ENCODE peak calls at places on chromosomes 1 and 21, in six cellular contexts. S, C, Q, E, N and J are unnamed samples. For H3K9me3, the result is how much of the 10 kb centered on the place peaks cover.

GRCh38 chr1:37661401-37661800 is 26.7 kb upstream of the RSPO1 start:
- DNase-seq in E (no peak), Q (no peak), C (no peak), S (no peak), N (no peak), J (no peak)

GRCh38 chr1:25148673-25149300 is 83.5 kb downstream of the SYF2 start:
- DNase-seq in E (peak), S (peak), N (peak), C (no peak), Q (peak), J (peak)

GRCh38 chr1:160206421-160207117 is 1.4 kb downstream of the PEA15 start:
- DNase-seq in N (peak), S (peak), C (no peak), E (no peak), Q (no peak), J (peak)

GRCh38 chr1:202237052-202237451 is 43.5 kb downstream of the LGR6 start:
- DNase-seq in E (no peak), N (peak), S (peak), Q (peak), C (peak), J (peak)

GRCh38 chr1:101216623-101217022 is 20.2 kb upstream of the S1PR1 start:
- DNase-seq in N (no peak), S (no peak), C (no peak), E (no peak), Q (no peak), J (no peak)

GRCh38 chr1:85146972-85147359 is 53.9 kb downstream of the SYDE2 start:
- DNase-seq in N (peak), E (no peak), C (no peak), S (no peak), Q (no peak), J (no peak)

GRCh38 chr1:204180133-204180532 is 14.0 kb upstream of the REN start:
- DNase-seq in C (peak), E (no peak), N (no peak), Q (no peak), S (no peak), J (no peak)

GRCh38 chr1:246317291-246317690 is 189.8 kb downstream of the SMYD3 start:
- DNase-seq in Q (no peak), N (no peak), S (no peak), E (no peak), C (no peak), J (no peak)

GRCh38 chr1:27099154-27099903 is 55.6 kb downstream of the SLC9A1 start:
- DNase-seq in N (peak), E (peak), C (peak), S (no peak), Q (no peak), J (peak)

GRCh38 chr1:230643887-230644286 is 1.6 kb downstream of the COG2 start:
- DNase-seq in C (no peak), N (peak), E (no peak), Q (peak), S (no peak), J (no peak)

GRCh38 chr1:11483581-11484320 is 4.8 kb downstream of the DISP3 start:
- DNase-seq in Q (no peak), S (no peak), N (no peak), E (no peak), C (peak), J (no peak)

GRCh38 chr1:116066868-116067563 is 44.2 kb upstream of the MAB21L3 start:
- DNase-seq in E (no peak), Q (no peak), C (no peak), S (no peak), N (peak), J (no peak)

GRCh38 chr1:202807367-202807925 is 775 bp downstream of the KDM5B start:
- DNase-seq in E (peak), Q (peak), S (no peak), N (peak), C (peak), J (peak)

GRCh38 chr21:27206368-27206982 is 239.6 kb upstream of the ADAMTS5 start:
- DNase-seq in Q (no peak), E (no peak), C (no peak), N (no peak), S (peak), J (peak)

GRCh38 chr21:43340491-43341348 is 86.2 kb downstream of the SIK1 start:
- DNase-seq in E (no peak), S (no peak), Q (peak), N (peak), C (no peak), J (peak)

GRCh38 chr1:199490804-199491527 is 536.5 kb upstream of the NR5A2 start:
- DNase-seq in Q (no peak), S (no peak), N (peak), E (no peak), C (no peak), J (no peak)

GRCh38 chr1:21050031-21050430 is 126.7 kb downstream of the EIF4G3 start:
- DNase-seq in N (peak), Q (no peak), S (no peak), E (no peak), C (no peak), J (no peak)

GRCh38 chr1:179205284-179205683 is 24.2 kb downstream of the ABL2 start:
- DNase-seq in N (no peak), S (no peak), Q (no peak), C (no peak), E (no peak), J (no peak)
- H3K9me3 ChIP-seq in N (under half), S (under half), Q (under half), C (under half), E (under half), J (under half)

GRCh38 chr1:194940336-194940735 is 1667.9 kb downstream of the KCNT2 start:
- DNase-seq in S (no peak), Q (no peak), N (no peak), E (no peak), C (no peak), J (no peak)

GRCh38 chr1:194930132-194930531 is 1678.1 kb downstream of the KCNT2 start:
- DNase-seq in Q (no peak), S (no peak), E (no peak), N (no peak), C (no peak), J (no peak)

GRCh38 chr1:194931166-194931565 is 1677.1 kb downstream of the KCNT2 start:
- DNase-seq in Q (no peak), C (no peak), E (no peak), S (no peak), N (no peak), J (no peak)

DNA sequence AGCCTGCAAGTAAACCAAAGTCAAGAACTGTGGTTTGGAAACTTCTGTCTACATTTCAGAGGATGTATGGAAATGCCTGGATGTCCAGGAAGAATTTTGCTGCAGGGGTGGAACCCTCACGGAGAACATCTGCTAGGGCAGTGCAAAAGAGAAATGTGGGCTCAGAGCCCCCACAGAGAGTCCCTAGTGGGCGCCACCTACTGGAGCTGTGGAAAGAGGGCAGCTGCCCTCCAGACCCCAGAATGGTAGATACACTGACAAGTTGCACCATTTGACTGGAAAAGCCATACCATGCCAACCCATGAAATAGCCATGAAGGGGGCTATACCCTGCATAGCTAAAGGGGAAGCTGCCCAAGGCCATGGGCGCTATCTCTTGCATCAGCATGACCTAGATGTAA is 1672.4 kb downstream of the KCNT2 start:
- DNase-seq in E (no peak), Q (no peak), S (no peak), N (no peak), C (no peak), J (no peak)
- H3K9me3 ChIP-seq in E (under half), Q (under half), S (under half), N (under half), C (under half), J (under half)

GRCh38 chr1:152053375-152053774 is 16.6 kb upstream of the S100A11 start:
- DNase-seq in N (no peak), E (no peak), C (no peak), Q (no peak), S (no peak), J (no peak)
- H3K9me3 ChIP-seq in N (under half), E (under half), C (under half), Q (under half), S (under half), J (under half)

GRCh38 chr1:248790456-248790855 is 34.9 kb upstream of the LYPD8 start:
- DNase-seq in C (no peak), Q (no peak), N (no peak), E (no peak), S (no peak), J (no peak)
- H3K9me3 ChIP-seq in C (under half), Q (under half), N (under half), E (under half), S (half or more), J (half or more)

GRCh38 chr1:227572752-227573151 is 9.4 kb downstream of the ZNF678 start:
- DNase-seq in S (no peak), E (no peak), C (no peak), Q (no peak), N (no peak), J (no peak)
- H3K9me3 ChIP-seq in S (under half), E (under half), C (under half), Q (under half), N (under half), J (under half)

DNA sequence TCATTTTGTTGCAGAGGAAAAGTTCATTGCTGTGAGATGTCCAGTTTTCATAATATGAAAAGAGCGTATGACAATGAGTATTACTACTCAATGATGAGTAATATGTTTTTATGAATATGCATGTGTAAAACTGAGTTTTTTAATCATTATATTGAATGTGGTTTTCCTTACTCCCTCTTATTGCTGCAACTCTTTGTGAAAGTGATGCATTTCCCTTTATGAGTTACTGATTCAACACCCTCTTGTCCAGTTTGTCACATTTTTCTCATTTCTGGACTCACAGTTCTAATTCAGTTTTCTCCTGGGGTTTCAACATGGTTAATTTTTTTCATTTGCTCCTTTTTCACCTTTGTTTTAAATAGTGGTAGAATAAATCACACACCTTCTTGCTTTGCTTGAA is 35.2 kb upstream of the KCNJ15 start:
- DNase-seq in Q (no peak), N (peak), S (no peak), C (no peak), E (no peak), J (no peak)
- H3K9me3 ChIP-seq in Q (under half), N (under half), S (under half), C (under half), E (under half), J (half or more)

DNA sequence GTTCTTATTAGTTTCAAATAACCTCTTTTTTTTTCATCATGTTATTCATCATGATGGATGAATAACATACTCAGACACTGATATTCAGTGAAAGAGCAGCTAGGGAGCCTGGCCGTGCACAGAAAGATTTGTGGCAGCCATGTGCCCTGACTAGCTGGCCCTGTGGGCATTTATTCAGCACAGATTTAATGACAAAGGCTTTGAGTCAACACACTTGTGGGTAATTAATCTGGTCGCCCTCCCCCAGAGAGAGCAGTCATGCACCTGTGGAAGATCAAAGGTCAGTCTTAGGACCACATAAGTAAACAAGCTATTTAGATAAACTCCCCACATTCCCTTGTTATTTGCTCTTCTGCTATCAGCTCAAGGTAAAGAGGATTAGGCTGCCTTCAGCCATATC is 153.2 kb upstream of the HMCN1 start:
- DNase-seq in C (no peak), N (no peak), S (no peak), Q (no peak), E (no peak), J (no peak)
- H3K9me3 ChIP-seq in C (under half), N (under half), S (under half), Q (under half), E (under half), J (half or more)

DNA sequence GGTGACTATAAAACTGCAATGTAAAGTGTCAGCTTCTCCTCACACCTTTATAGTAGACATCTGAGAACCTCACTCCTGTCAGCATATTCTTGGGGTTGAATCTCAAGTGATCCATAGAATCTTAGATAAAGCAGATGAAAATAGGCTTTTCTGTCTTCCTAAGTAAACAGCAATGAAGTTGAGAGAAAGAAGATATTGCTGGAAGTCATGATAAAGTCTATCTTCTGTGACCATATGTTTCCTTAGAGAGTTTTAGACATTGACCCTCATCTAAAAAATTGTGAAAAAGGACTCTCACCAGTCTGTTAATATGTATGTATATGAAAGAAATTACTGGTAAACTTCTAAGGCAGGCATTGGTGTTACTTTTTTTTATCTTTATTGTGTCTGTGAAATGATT is 66.8 kb downstream of the LIPI start:
- DNase-seq in E (no peak), Q (no peak), S (no peak), C (no peak), N (no peak), J (no peak)
- H3K9me3 ChIP-seq in E (under half), Q (under half), S (under half), C (under half), N (under half), J (under half)